ENCODE peak calls at places on chromosome 15, in five cellular contexts. P is ovary, U is adrenal gland, G is body of pancreas, X is suprapubic skin. A is an unnamed sample.

GRCh38 chr15:57156210-57156887 is 220.0 kb upstream of the CGNL1 start:
- DNase-seq in P (no peak), U (no peak), G (no peak), X (no peak), A (no peak)

GRCh38 chr15:65058394-65059368 is 9.1 kb downstream of the RASL12 start:
- DNase-seq in P (no peak), X (no peak), U (no peak), G (no peak), A (no peak)

GRCh38 chr15:85579957-85580694 is 199.7 kb downstream of the AKAP13 start:
- DNase-seq in P (no peak), U (peak; percentile 39), G (peak; percentile 67), X (no peak), A (no peak)

GRCh38 chr15:72515591-72516389 is 41.7 kb downstream of the ARIH1 start:
- DNase-seq in G (no peak), X (no peak), P (no peak), U (no peak), A (no peak)

GRCh38 chr15:25051399-25052154 is 96.8 kb downstream of the SNRPN start:
- DNase-seq in U (no peak), X (peak; percentile 41), G (no peak), P (no peak), A (no peak)

GRCh38 chr15:87753539-87753938 is 503.0 kb downstream of the NTRK3 start:
- DNase-seq in U (no peak), G (no peak), P (no peak), X (no peak), A (no peak)

GRCh38 chr15:91589360-91589759 is 264.1 kb upstream of the SLCO3A1 start:
- DNase-seq in G (no peak), P (no peak), X (no peak), U (no peak), A (no peak)

GRCh38 chr15:65132841-65133549 is 613 bp downstream of the PDCD7 start:
- DNase-seq in G (peak; percentile 47), X (no peak), P (no peak), U (peak; percentile 35), A (peak; percentile 81)

GRCh38 chr15:67900621-67901147 is 60.8 kb upstream of the RNU6-1 start:
- DNase-seq in X (no peak), U (no peak), P (no peak), G (no peak), A (no peak)

GRCh38 chr15:88695595-88696186 is 56.9 kb downstream of the ISG20 start:
- DNase-seq in X (peak; percentile 67), G (no peak), U (no peak), P (no peak), A (no peak)

GRCh38 chr15:40909662-40910625 is 15.7 kb downstream of the VPS18 start:
- DNase-seq in P (no peak), X (no peak), G (peak; percentile 24), U (peak; percentile 87), A (no peak)

GRCh38 chr15:72456684-72457083 is 17.4 kb upstream of the ARIH1 start:
- DNase-seq in U (no peak), P (no peak), X (no peak), G (no peak), A (no peak)

GRCh38 chr15:79007066-79007465 is 62.2 kb upstream of the CTSH start:
- DNase-seq in U (no peak), P (no peak), X (no peak), G (peak; percentile 73), A (peak; percentile 54)

GRCh38 chr15:92807971-92808571 is 92.1 kb upstream of the CHD2 start:
- DNase-seq in U (peak; percentile 31), P (peak; percentile 46), G (peak; percentile 23), X (peak; percentile 69), A (peak; percentile 52)

GRCh38 chr15:63765338-63765737 is 68.4 kb downstream of the HERC1 start:
- DNase-seq in U (no peak), X (no peak), P (no peak), G (no peak), A (no peak)

GRCh38 chr15:53670701-53671100 is 88.8 kb downstream of the WDR72 start:
- DNase-seq in X (no peak), P (no peak), U (no peak), G (no peak), A (no peak)

GRCh38 chr15:95113041-95113440 is 881.7 kb downstream of the MCTP2 start:
- DNase-seq in P (no peak), X (no peak), U (no peak), G (no peak), A (no peak)

GRCh38 chr15:99424978-99425665 is 140.7 kb upstream of the MEF2A start:
- DNase-seq in U (peak; percentile 24), P (no peak), G (no peak), X (peak; percentile 76), A (no peak)

GRCh38 chr15:82810863-82811421 is 1.5 kb downstream of the WHAMM start:
- DNase-seq in G (no peak), U (no peak), X (no peak), P (no peak), A (peak; percentile 69)

GRCh38 chr15:35306361-35306981 is 221.4 kb upstream of the NANOGP8 start:
- DNase-seq in G (no peak), X (no peak), U (no peak), P (no peak), A (peak; percentile 73)

GRCh38 chr15:98958918-98959639 is 48.5 kb downstream of the PGPEP1L start:
- DNase-seq in P (no peak), G (no peak), U (no peak), X (no peak), A (no peak)

GRCh38 chr15:87777054-87777498 is 479.5 kb downstream of the NTRK3 start:
- DNase-seq in P (no peak), U (peak; percentile 15), G (no peak), X (no peak), A (no peak)

GRCh38 chr15:96247631-96248305 is 82.7 kb upstream of the NR2F2 start:
- DNase-seq in U (no peak), X (no peak), G (no peak), P (no peak), A (no peak)

GRCh38 chr15:48507416-48508065 is 138.0 kb downstream of the FBN1 start:
- DNase-seq in U (peak; percentile 34), G (peak; percentile 14), X (no peak), P (peak; percentile 60), A (peak; percentile 76)

GRCh38 chr15:46275701-46276100 is 640.9 kb downstream of the SQOR start:
- DNase-seq in P (no peak), U (no peak), X (no peak), G (no peak), A (no peak)

GRCh38 chr15:62264196-62264595 is 99.1 kb upstream of the C2CD4B start:
- DNase-seq in X (no peak), U (no peak), P (no peak), G (no peak), A (no peak)

GRCh38 chr15:78322724-78323395 is 17.3 kb upstream of the CRABP1 start:
- DNase-seq in U (no peak), X (no peak), G (no peak), P (no peak), A (no peak)

GRCh38 chr15:64783796-64784195 is 8.4 kb upstream of the RBPMS2 start:
- DNase-seq in P (no peak), G (no peak), U (no peak), X (no peak), A (no peak)

GRCh38 chr15:57591237-57591821 is 375 bp upstream of the MYZAP start:
- DNase-seq in P (no peak), G (no peak), U (peak; percentile 31), X (no peak), A (no peak)

GRCh38 chr15:71262599-71262998 is 147.3 kb downstream of the THSD4 start:
- DNase-seq in U (no peak), G (no peak), X (no peak), P (no peak), A (no peak)

GRCh38 chr15:71261418-71261817 is 146.1 kb downstream of the THSD4 start:
- DNase-seq in X (no peak), G (no peak), U (no peak), P (no peak), A (no peak)

GRCh38 chr15:71256934-71257333 is 141.7 kb downstream of the THSD4 start:
- DNase-seq in X (no peak), P (no peak), U (no peak), G (no peak), A (no peak)

GRCh38 chr15:71261934-71262333 is 146.7 kb downstream of the THSD4 start:
- DNase-seq in G (no peak), U (no peak), P (no peak), X (no peak), A (no peak)

GRCh38 chr15:71259866-71260265 is 144.6 kb downstream of the THSD4 start:
- DNase-seq in P (no peak), U (peak; percentile 26), X (no peak), G (no peak), A (no peak)
- TF ChIP-seq POLR2A in P (no peak), U (no peak), X (no peak), G (no peak), A (no peak)

DNA sequence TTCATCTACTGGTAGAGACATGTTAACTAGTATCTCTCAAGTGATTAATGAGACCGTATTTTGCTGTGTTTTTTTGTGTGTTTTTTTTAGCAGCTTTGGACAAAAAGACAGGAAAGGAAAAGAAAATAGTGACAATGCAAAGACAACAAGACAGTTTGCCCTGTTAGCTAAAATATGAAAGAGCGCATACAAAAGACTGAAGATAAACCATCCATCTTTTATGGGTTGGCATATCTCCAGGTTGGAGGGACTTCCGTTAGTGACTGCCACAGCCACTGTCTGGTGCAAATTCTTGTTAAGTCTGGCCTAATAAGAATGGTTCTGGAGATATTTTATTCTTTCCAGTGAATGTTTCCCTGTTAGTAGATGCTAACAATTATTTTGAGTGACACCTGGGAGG is 121.9 kb downstream of the CDIN1 start:
- DNase-seq in P (no peak), X (no peak), G (no peak), U (no peak), A (no peak)
- TF ChIP-seq POLR2A in P (no peak), X (no peak), G (no peak), U (no peak), A (no peak)

DNA sequence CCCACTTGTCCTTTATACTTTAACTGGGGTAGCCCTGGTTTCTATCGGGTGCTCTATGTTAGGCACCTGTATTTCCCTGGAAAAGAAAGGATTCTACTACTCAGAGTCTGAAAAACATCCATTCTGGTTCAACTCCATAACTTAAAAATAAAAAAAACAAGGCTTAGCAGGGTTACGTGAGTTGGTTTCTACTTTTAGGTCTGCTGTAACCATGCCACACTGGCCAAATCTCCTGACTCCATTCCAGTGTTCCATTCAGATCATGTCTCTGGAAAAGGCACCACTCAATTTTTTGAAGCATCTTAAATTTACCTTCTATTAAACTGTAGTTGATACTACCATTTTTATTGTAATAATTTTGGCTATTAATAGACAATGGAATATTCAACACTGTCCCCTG is 62.1 kb downstream of the CAPN3 start:
- DNase-seq in P (no peak), U (no peak), X (no peak), G (no peak), A (no peak)
- TF ChIP-seq POLR2A in P (no peak), U (no peak), X (no peak), G (no peak), A (no peak)

DNA sequence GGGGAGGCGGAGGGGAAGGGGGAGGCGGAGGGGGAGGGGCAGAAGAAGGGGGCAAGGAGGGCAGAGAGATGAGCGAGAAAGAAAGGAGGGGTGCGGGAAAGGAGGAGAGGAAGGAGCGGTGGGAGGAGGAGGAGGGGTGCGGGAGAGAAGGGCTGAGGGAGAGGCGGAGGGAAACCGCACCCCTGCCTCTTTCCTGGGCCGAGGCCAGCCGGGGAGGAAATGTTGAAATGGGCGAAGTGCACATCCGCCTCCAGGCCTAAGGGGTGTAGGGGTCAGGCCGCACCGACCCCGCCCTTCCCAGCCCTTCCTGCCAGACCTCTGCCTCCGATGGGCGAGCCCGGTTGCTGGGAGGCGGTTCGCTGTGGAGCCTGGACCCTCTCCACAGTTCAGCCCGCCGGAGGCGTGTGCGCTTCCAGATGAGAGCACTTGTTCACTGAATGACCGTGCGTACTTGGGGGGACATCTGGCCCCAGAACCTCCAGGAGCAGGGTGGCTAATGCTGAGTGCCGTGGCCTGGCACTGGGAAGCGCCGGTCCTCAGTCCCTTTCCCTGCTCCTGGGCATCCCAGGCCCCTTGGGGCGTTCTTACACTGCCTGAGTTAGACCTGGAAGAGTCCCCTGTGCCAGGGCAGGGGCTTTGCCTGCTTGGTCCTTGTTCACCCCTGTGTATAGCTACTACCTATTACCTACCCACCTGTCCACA is 110.3 kb upstream of the KLF13 start:
- DNase-seq in U (peak; percentile 70), X (peak; percentile 96), P (peak; percentile 92), G (peak; percentile 67), A (peak; percentile 93)
- TF ChIP-seq POLR2A in U (no peak), X (no peak), P (no peak), G (no peak), A (peak; percentile 68)

A was measured in erythroblast.